ENCODE peak calls at places on chromosomes 7 and 10, in six cellular contexts. P is anterior cingulate cortex, Q is NT2/D1, O is nucleus accumbens, W is pulmonary artery endothelial cell, C is GM12891. I is an unnamed sample.

GRCh38 chr7:29332027-29332806 is 137.6 kb downstream of the CHN2 start:
- DNase-seq in O (no peak), C (no peak), P (no peak), W (no peak), Q (no peak), I (no peak)

GRCh38 chr7:120987280-120987679 is 1.2 kb upstream of the CPED1 start:
- DNase-seq in O (no peak), C (no peak), W (no peak), Q (no peak), P (no peak), I (no peak)

GRCh38 chr7:78279035-78279434 is 480.5 kb downstream of the PHTF2 start:
- DNase-seq in O (no peak), W (peak; percentile 29), Q (no peak), P (no peak), C (no peak), I (no peak)

GRCh38 chr7:107538001-107538400 is 25.7 kb downstream of the COG5 start:
- DNase-seq in W (no peak), P (no peak), O (no peak), Q (no peak), C (no peak), I (no peak)

GRCh38 chr7:159093351-159093971 is 51.2 kb downstream of the VIPR2 start:
- DNase-seq in C (no peak), O (no peak), W (no peak), P (no peak), Q (no peak), I (no peak)

GRCh38 chr10:97182327-97182990 is 3.3 kb downstream of the SLIT1 start:
- DNase-seq in O (no peak), P (peak; percentile 26), C (no peak), W (no peak), Q (no peak), I (no peak)

GRCh38 chr10:91636892-91637291 is 4.0 kb upstream of the PPP1R3C start:
- DNase-seq in P (no peak), C (no peak), W (no peak), O (no peak), Q (no peak), I (no peak)

GRCh38 chr10:78042058-78042751 is 8.5 kb downstream of the RPS24 start:
- DNase-seq in W (no peak), Q (no peak), C (no peak), O (no peak), P (no peak), I (no peak)

GRCh38 chr7:27145884-27146401 is 1.6 kb downstream of the HOXA6 start:
- DNase-seq in P (no peak), W (no peak), C (no peak), O (no peak), Q (no peak), I (no peak)

GRCh38 chr10:50988792-50989191 is 85.5 kb upstream of the PRKG1 start:
- DNase-seq in O (no peak), C (no peak), W (no peak), Q (no peak), P (no peak), I (no peak)

GRCh38 chr7:105806592-105807266 is 69.7 kb downstream of the ATXN7L1 start:
- DNase-seq in O (no peak), Q (no peak), W (peak; percentile 30), C (peak; percentile 43), P (no peak), I (no peak)

I was measured in iPS DF 19.7.